ENCODE peak calls at places on chromosomes 2 and 18, in six cellular contexts. S is SJSA1, L is EL, B is GM13977, D is ACHN, Z is globus pallidus. U is an unnamed sample.

GRCh38 chr2:1591978-1592907 is 152.1 kb downstream of the PXDN start:
- DNase-seq in S (peak; percentile 58), L (peak; percentile 19), B (no peak), D (peak; percentile 81), Z (no peak), U (no peak)

GRCh38 chr2:28539095-28539494 is 43.2 kb downstream of the PLB1 start:
- DNase-seq in S (no peak), L (no peak), B (no peak), D (no peak), Z (peak; percentile 72), U (no peak)

GRCh38 chr2:229133155-229133772 is 137.8 kb downstream of the PID1 start:
- DNase-seq in S (no peak), L (peak; percentile 36), B (peak; percentile 5), D (peak; percentile 48), Z (peak; percentile 39), U (peak; percentile 45)

GRCh38 chr18:12336887-12337286 is 28.8 kb downstream of the TUBB6 start:
- DNase-seq in S (peak; percentile 70), L (peak; percentile 79), B (no peak), D (peak; percentile 23), Z (no peak), U (no peak)

GRCh38 chr2:64866797-64867196 is 122.4 kb upstream of the SLC1A4 start:
- DNase-seq in S (peak; percentile 91), L (peak; percentile 97), B (no peak), D (peak; percentile 34), Z (peak; percentile 65), U (peak; percentile 82)

GRCh38 chr2:128362186-128362888 is 43.7 kb upstream of the HS6ST1 start:
- DNase-seq in S (no peak), L (no peak), B (no peak), D (no peak), Z (no peak), U (no peak)

GRCh38 chr18:57585846-57586242 is 658 bp downstream of the FECH start:
- DNase-seq in S (no peak), L (no peak), B (no peak), D (no peak), Z (peak; percentile 41), U (peak; percentile 14)

GRCh38 chr2:229206548-229206947 is 64.5 kb downstream of the PID1 start:
- DNase-seq in S (no peak), L (no peak), B (no peak), D (no peak), Z (no peak), U (no peak)

GRCh38 chr2:12931211-12931844 is 214.6 kb downstream of the TRIB2 start:
- DNase-seq in S (no peak), L (peak; percentile 50), B (peak; percentile 60), D (peak; percentile 43), Z (peak; percentile 38), U (peak; percentile 75)

GRCh38 chr18:23719634-23720201 is 30.5 kb downstream of the LAMA3 start:
- DNase-seq in S (peak; percentile 92), L (peak; percentile 99), B (no peak), D (peak; percentile 97), Z (no peak), U (peak; percentile 95)